ENCODE peak calls at places on chromosomes 13 and 19, in four cellular contexts. C is iPS DF 6.9; I is heart right ventricle; U is stimulated activated CD4-positive, alpha-beta T cell treated with anti-CD3 and anti-CD28 coated beads, Interleukin-2, amount 100 ng/mL, for 4 hours. E is an unnamed sample.

GRCh38 chr13:105410602-105411001 is 1124.9 kb downstream of the EFNB2 start:
- DNase-seq in U (no peak), C (peak), I (peak), E (peak)

GRCh38 chr13:99269627-99270252 is 11.6 kb upstream of the GPR18 start:
- DNase-seq in I (no peak), C (no peak), U (peak), E (no peak)

GRCh38 chr19:55081773-55082022 is 6.0 kb downstream of the EPS8L1 start:
- DNase-seq in C (no peak), I (no peak), U (no peak), E (no peak)

GRCh38 chr19:55230780-55231179 is 2.2 kb upstream of the TMEM86B start:
- DNase-seq in C (no peak), I (no peak), U (no peak), E (no peak)

GRCh38 chr19:29687244-29687896 is 22.1 kb downstream of the PLEKHF1 start:
- DNase-seq in U (no peak), C (no peak), I (no peak), E (no peak)

GRCh38 chr13:104855581-104855980 is 1679.9 kb downstream of the EFNB2 start:
- DNase-seq in I (no peak), U (no peak), C (no peak), E (no peak)

GRCh38 chr13:26656919-26657318 is 99.4 kb downstream of the WASF3 start:
- DNase-seq in I (no peak), C (no peak), U (no peak), E (no peak)

GRCh38 chr13:39623466-39623865 is 20.5 kb upstream of the LHFPL6 start:
- DNase-seq in U (no peak), I (no peak), C (no peak), E (no peak)

GRCh38 chr13:20955496-20955895 is 53.0 kb upstream of the XPO4 start:
- DNase-seq in U (no peak), I (no peak), C (no peak), E (no peak)

GRCh38 chr13:48662226-48662625 is 8.5 kb downstream of the CYSLTR2 start:
- DNase-seq in U (no peak), I (no peak), C (no peak), E (no peak)

GRCh38 chr13:98468352-98468751 is 108.6 kb downstream of the STK24 start:
- DNase-seq in I (no peak), U (no peak), C (no peak), E (no peak)

GRCh38 chr13:76307157-76307556 is 579.0 kb downstream of the KCTD12 start:
- DNase-seq in C (no peak), U (no peak), I (no peak), E (peak)

E was measured in HEK293T.